ENCODE peak calls at places on chromosome 17, in four cellular contexts. One of them, this sample, is unnamed.

GRCh38 chr17:4658478-4659305 is 17.2 kb upstream of the ALOX15 start:
- DNase-seq in fibroblast of lung: peak
- DNase-seq in fibroblast of pulmonary artery: peak
- DNase-seq in uterus: no peak
- DNase-seq in this sample: no peak

GRCh38 chr17:40850287-40850972 is 16.6 kb downstream of the KRT12 start:
- DNase-seq in fibroblast of pulmonary artery: peak
- DNase-seq in fibroblast of lung: no peak
- DNase-seq in uterus: no peak
- DNase-seq in this sample: no peak

GRCh38 chr17:58661499-58661898 is 30.3 kb downstream of the TEX14 start:
- DNase-seq in fibroblast of lung: no peak
- DNase-seq in fibroblast of pulmonary artery: no peak
- DNase-seq in uterus: no peak
- DNase-seq in this sample: no peak

GRCh38 chr17:44384281-44384822 is 5.1 kb downstream of the ITGA2B start:
- DNase-seq in uterus: no peak
- DNase-seq in fibroblast of pulmonary artery: no peak
- DNase-seq in fibroblast of lung: no peak
- DNase-seq in this sample: no peak

GRCh38 chr17:18253947-18254821 is 4.4 kb downstream of the FLII start:
- DNase-seq in fibroblast of pulmonary artery: no peak
- DNase-seq in fibroblast of lung: no peak
- DNase-seq in uterus: no peak
- DNase-seq in this sample: no peak

GRCh38 chr17:75683467-75684041 is 16.4 kb downstream of the SAP30BP start:
- DNase-seq in fibroblast of lung: peak
- DNase-seq in uterus: no peak
- DNase-seq in fibroblast of pulmonary artery: peak
- DNase-seq in this sample: no peak

GRCh38 chr17:57888311-57889216 is 38.7 kb upstream of the MRPS23 start:
- DNase-seq in fibroblast of pulmonary artery: no peak
- DNase-seq in uterus: no peak
- DNase-seq in fibroblast of lung: no peak
- DNase-seq in this sample: no peak

GRCh38 chr17:75182569-75183436 is at the start of gene SUMO2:
- DNase-seq in fibroblast of pulmonary artery: peak
- DNase-seq in fibroblast of lung: peak
- DNase-seq in uterus: peak
- DNase-seq in this sample: peak

GRCh38 chr17:62703269-62703775 is 75.9 kb downstream of the MRC2 start:
- DNase-seq in fibroblast of pulmonary artery: no peak
- DNase-seq in uterus: peak
- DNase-seq in fibroblast of lung: peak
- DNase-seq in this sample: peak

GRCh38 chr17:77914440-77915254 is 43.9 kb upstream of the TNRC6C start:
- DNase-seq in fibroblast of pulmonary artery: no peak
- DNase-seq in uterus: no peak
- DNase-seq in fibroblast of lung: peak
- DNase-seq in this sample: peak
- TF ChIP-seq CTCF in fibroblast of pulmonary artery: no peak
- TF ChIP-seq CTCF in uterus: no peak
- TF ChIP-seq CTCF in fibroblast of lung: no peak
- TF ChIP-seq CTCF in this sample: no peak

GRCh38 chr17:37361543-37361942 is 14.2 kb upstream of the C17orf78 start:
- DNase-seq in uterus: no peak
- DNase-seq in fibroblast of lung: no peak
- DNase-seq in fibroblast of pulmonary artery: no peak
- DNase-seq in this sample: no peak

GRCh38 chr17:37358098-37358829 is 17.5 kb upstream of the C17orf78 start:
- DNase-seq in fibroblast of pulmonary artery: peak
- DNase-seq in uterus: peak
- DNase-seq in fibroblast of lung: peak
- DNase-seq in this sample: peak

GRCh38 chr17:37360632-37361031 is 15.2 kb upstream of the C17orf78 start:
- DNase-seq in fibroblast of lung: no peak
- DNase-seq in fibroblast of pulmonary artery: peak
- DNase-seq in uterus: no peak
- DNase-seq in this sample: no peak

GRCh38 chr17:37359682-37360188 is 16.1 kb upstream of the C17orf78 start:
- DNase-seq in fibroblast of lung: no peak
- DNase-seq in uterus: no peak
- DNase-seq in fibroblast of pulmonary artery: no peak
- DNase-seq in this sample: no peak

DNA sequence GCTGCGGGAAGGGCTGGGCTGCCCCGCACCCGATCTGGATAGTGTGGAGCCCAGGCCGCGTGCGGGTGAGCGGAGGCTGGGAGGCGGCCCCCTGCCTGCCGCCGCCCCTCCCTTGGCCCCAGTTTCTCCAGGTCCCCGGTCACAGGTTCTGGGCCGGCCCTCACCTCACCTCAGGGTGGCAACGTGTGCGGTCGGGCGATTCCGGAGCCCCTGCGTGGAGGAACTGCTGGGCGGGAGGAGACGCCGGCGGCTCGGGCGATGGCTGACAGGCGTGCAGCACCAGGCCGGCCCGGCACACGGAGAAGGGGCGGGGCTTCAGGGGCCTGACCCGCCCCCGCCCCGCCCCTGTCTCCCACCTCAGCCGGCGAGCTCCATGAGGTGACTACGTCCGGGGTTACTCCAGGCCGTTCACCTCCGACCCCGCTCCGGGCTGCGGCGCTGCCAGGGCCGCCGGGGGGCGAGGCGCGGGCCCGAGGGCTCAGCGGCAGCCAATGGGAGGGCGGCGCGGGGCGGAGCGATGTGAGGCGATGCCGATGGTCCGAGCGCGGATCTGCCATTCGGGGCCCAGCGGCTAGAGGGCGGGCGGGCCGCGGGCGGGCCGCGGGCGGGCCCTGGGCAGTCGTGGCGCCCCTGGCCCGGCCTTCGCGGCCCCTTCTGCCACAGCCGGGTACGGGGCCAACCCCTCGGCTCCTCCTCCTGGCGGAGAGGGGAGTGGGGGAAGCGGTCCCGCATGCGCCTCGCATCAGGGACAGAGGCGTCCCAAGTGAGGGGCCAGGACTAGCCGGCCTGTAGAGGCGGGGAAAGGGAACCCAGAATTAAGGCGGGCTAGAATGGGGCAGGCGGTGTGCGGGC is 16.7 kb upstream of the C17orf78 start:
- DNase-seq in fibroblast of lung: peak
- DNase-seq in uterus: peak
- DNase-seq in fibroblast of pulmonary artery: peak
- DNase-seq in this sample: peak
- TF ChIP-seq CTCF in fibroblast of lung: no peak
- TF ChIP-seq CTCF in uterus: no peak
- TF ChIP-seq CTCF in fibroblast of pulmonary artery: no peak
- TF ChIP-seq CTCF in this sample: no peak

GRCh38 chr17:39270923-39271322 is 45.2 kb upstream of the STAC2 start:
- DNase-seq in uterus: no peak
- DNase-seq in fibroblast of pulmonary artery: peak
- DNase-seq in fibroblast of lung: peak
- DNase-seq in this sample: no peak
- TF ChIP-seq CTCF in uterus: no peak
- TF ChIP-seq CTCF in fibroblast of pulmonary artery: peak
- TF ChIP-seq CTCF in fibroblast of lung: peak
- TF ChIP-seq CTCF in this sample: no peak

GRCh38 chr17:66301864-66302741 is at the start of gene PRKCA:
- DNase-seq in uterus: peak
- DNase-seq in fibroblast of lung: peak
- DNase-seq in fibroblast of pulmonary artery: peak
- DNase-seq in this sample: peak
- TF ChIP-seq CTCF in uterus: no peak
- TF ChIP-seq CTCF in fibroblast of lung: no peak
- TF ChIP-seq CTCF in fibroblast of pulmonary artery: no peak
- TF ChIP-seq CTCF in this sample: no peak

GRCh38 chr17:29572691-29573557 is 4.4 kb downstream of the TP53I13 start:
- DNase-seq in fibroblast of lung: peak
- DNase-seq in fibroblast of pulmonary artery: peak
- DNase-seq in uterus: peak
- DNase-seq in this sample: peak
- TF ChIP-seq CTCF in fibroblast of lung: peak
- TF ChIP-seq CTCF in fibroblast of pulmonary artery: peak
- TF ChIP-seq CTCF in uterus: peak
- TF ChIP-seq CTCF in this sample: peak